ENCODE peak calls at places on chromosomes 5 and 9, in ten cellular contexts. A is right lobe of liver, F is A549, C is K562, N is Peyer's patch, J is breast epithelium, D is uterus, Q is tibial nerve, U is HCT116, M is heart left ventricle. P is an unnamed sample.

GRCh38 chr5:138354926-138355378 is 2.5 kb downstream of the KDM3B start:
- DNase-seq in Q (no peak), U (no peak), A (no peak), J (no peak), F (peak; percentile 86), C (peak; percentile 64), M (peak; percentile 27), N (peak; percentile 42), D (no peak), P (peak; percentile 41)

GRCh38 chr9:123775885-123776284 is 154.0 kb downstream of the DENND1A start:
- DNase-seq in C (no peak), A (no peak), N (no peak), D (no peak), U (no peak), M (no peak), J (no peak), F (no peak), Q (no peak), P (no peak)

GRCh38 chr9:105073147-105073546 is 145.2 kb upstream of the ABCA1 start:
- DNase-seq in M (no peak), D (no peak), J (no peak), Q (no peak), C (no peak), F (peak; percentile 22), N (no peak), A (no peak), U (no peak), P (no peak)

GRCh38 chr9:1083325-1083913 is 33.3 kb downstream of the DMRT2 start:
- DNase-seq in A (no peak), Q (peak; percentile 23), F (peak; percentile 15), D (no peak), N (no peak), C (no peak), M (peak; percentile 18), U (no peak), J (no peak), P (no peak)

GRCh38 chr5:66232701-66233100 is 88.6 kb downstream of the SREK1 start:
- DNase-seq in Q (no peak), A (no peak), D (no peak), M (no peak), J (no peak), F (no peak), U (no peak), N (no peak), C (no peak), P (no peak)

GRCh38 chr5:132839426-132840301 is 9.2 kb upstream of the SHROOM1 start:
- DNase-seq in U (no peak), N (no peak), J (no peak), A (no peak), D (no peak), F (no peak), C (no peak), Q (no peak), M (no peak), P (no peak)

GRCh38 chr9:97856857-97857602 is 4.0 kb downstream of the FOXE1 start:
- DNase-seq in F (no peak), N (no peak), D (no peak), A (no peak), C (no peak), U (no peak), Q (no peak), M (no peak), J (no peak), P (no peak)

GRCh38 chr5:154708845-154709244 is 46.3 kb upstream of the LARP1 start:
- DNase-seq in U (peak; percentile 57), D (no peak), A (no peak), F (no peak), J (no peak), C (no peak), Q (no peak), N (no peak), M (no peak), P (no peak)

GRCh38 chr5:124634228-124634819 is 112.1 kb downstream of the ZNF608 start:
- DNase-seq in C (no peak), N (no peak), U (peak; percentile 44), A (no peak), M (no peak), Q (no peak), J (no peak), D (no peak), F (no peak), P (no peak)

GRCh38 chr9:34520096-34520495 is 2.7 kb downstream of the ENHO start:
- DNase-seq in C (no peak), Q (no peak), J (no peak), N (no peak), M (no peak), D (no peak), F (no peak), A (no peak), U (no peak), P (no peak)

GRCh38 chr9:122383992-122384461 is 13.2 kb downstream of the PTGS1 start:
- DNase-seq in D (no peak), C (no peak), N (no peak), A (no peak), U (no peak), Q (no peak), M (no peak), F (peak; percentile 36), J (no peak), P (peak; percentile 73)

GRCh38 chr9:36934478-36935065 is 99.5 kb downstream of the PAX5 start:
- DNase-seq in Q (no peak), M (no peak), F (no peak), U (no peak), J (no peak), N (no peak), D (no peak), A (no peak), C (no peak), P (no peak)

GRCh38 chr5:127398508-127398907 is 107.9 kb downstream of the MEGF10 start:
- DNase-seq in A (no peak), D (no peak), Q (no peak), N (no peak), U (no peak), M (no peak), F (no peak), J (no peak), C (no peak), P (no peak)

GRCh38 chr9:131434673-131435072 is 40.8 kb downstream of the PRRC2B start:
- DNase-seq in Q (no peak), D (no peak), C (no peak), U (no peak), J (no peak), N (no peak), A (no peak), M (no peak), F (no peak), P (no peak)

GRCh38 chr9:131432597-131433301 is 38.9 kb downstream of the PRRC2B start:
- DNase-seq in M (no peak), D (no peak), F (no peak), Q (no peak), U (no peak), A (no peak), C (no peak), N (no peak), J (no peak), P (no peak)

GRCh38 chr9:131436386-131436785 is 42.5 kb downstream of the PRRC2B start:
- DNase-seq in J (peak; percentile 33), D (no peak), Q (peak; percentile 23), F (no peak), A (no peak), N (no peak), C (no peak), M (peak; percentile 63), U (no peak), P (no peak)

GRCh38 chr9:131432050-131432449 is 38.2 kb downstream of the PRRC2B start:
- DNase-seq in M (no peak), J (no peak), U (no peak), A (no peak), F (no peak), N (no peak), C (no peak), D (no peak), Q (no peak), P (no peak)

GRCh38 chr9:131433302-131433854 is 39.5 kb downstream of the PRRC2B start:
- DNase-seq in C (no peak), D (no peak), N (no peak), J (no peak), U (no peak), F (no peak), A (no peak), Q (no peak), M (no peak), P (no peak)
- TF ChIP-seq POLR2A in C (no peak), D (no peak), N (no peak), J (no peak), U (no peak), F (no peak), A (no peak), Q (no peak), M (no peak), P (no peak)

GRCh38 chr5:170573119-170573518 is 69.3 kb downstream of the KCNIP1 start:
- DNase-seq in C (no peak), A (no peak), D (no peak), N (no peak), M (no peak), Q (no peak), J (no peak), F (no peak), U (no peak), P (no peak)
- H3K4me3 ChIP-seq in C (no peak overlapping the region), A (no peak overlapping the region), D (no peak overlapping the region), N (no peak overlapping the region), M (no peak overlapping the region), Q (no peak overlapping the region), J (no peak overlapping the region), F (no peak overlapping the region), U (no peak overlapping the region), P (no peak overlapping the region)

GRCh38 chr9:70553718-70554673 is 139.5 kb upstream of the KLF9 start:
- DNase-seq in F (no peak), D (peak; percentile 31), M (no peak), C (no peak), J (no peak), A (no peak), N (no peak), U (no peak), Q (no peak), P (no peak)

GRCh38 chr9:70554881-70555280 is 140.4 kb upstream of the KLF9 start:
- DNase-seq in D (no peak), F (no peak), Q (no peak), U (no peak), J (no peak), N (no peak), M (no peak), A (no peak), C (no peak), P (no peak)

GRCh38 chr9:70551391-70551790 is 136.9 kb upstream of the KLF9 start:
- DNase-seq in A (no peak), J (no peak), F (no peak), C (no peak), U (no peak), Q (no peak), M (no peak), D (no peak), N (no peak), P (no peak)

GRCh38 chr9:70552561-70552960 is 138.1 kb upstream of the KLF9 start:
- DNase-seq in C (no peak), N (no peak), J (no peak), Q (no peak), M (no peak), A (no peak), F (no peak), D (no peak), U (no peak), P (no peak)

GRCh38 chr9:70549926-70550325 is 135.5 kb upstream of the KLF9 start:
- DNase-seq in D (no peak), U (no peak), F (no peak), Q (no peak), J (no peak), A (no peak), M (no peak), C (no peak), N (no peak), P (no peak)
- TF ChIP-seq POLR2A in D (no peak), U (no peak), F (no peak), Q (no peak), J (no peak), A (no peak), M (no peak), C (no peak), N (no peak), P (no peak)

GRCh38 chr9:120689860-120690259 is 24.4 kb downstream of the MEGF9 start:
- DNase-seq in D (no peak), C (no peak), J (no peak), A (no peak), Q (no peak), U (no peak), N (no peak), M (no peak), F (no peak), P (no peak)
- H3K4me3 ChIP-seq in D (no peak overlapping the region), C (no peak overlapping the region), J (no peak overlapping the region), A (no peak overlapping the region), Q (no peak overlapping the region), U (no peak overlapping the region), N (no peak overlapping the region), M (no peak overlapping the region), F (no peak overlapping the region), P (no peak overlapping the region)